ENCODE peak calls at places on chromosomes 6 and 20, in six cellular contexts. I, H, L, N, O and R are unnamed samples.

GRCh38 chr6:43436577-43437282 is 9.4 kb downstream of the ABCC10 start:
- DNase-seq in I (peak; percentile 96), H (peak; percentile 94), L (peak; percentile 77), N (peak; percentile 83), O (peak; percentile 89), R (peak; percentile 87)

GRCh38 chr6:106117579-106117978 is 31.4 kb downstream of the PRDM1 start:
- DNase-seq in I (no peak), H (no peak), L (no peak), N (no peak), O (no peak), R (no peak)

GRCh38 chr20:62148908-62149314 is 5.3 kb downstream of the SS18L1 start:
- DNase-seq in I (no peak), H (no peak), L (no peak), N (no peak), O (no peak), R (no peak)

GRCh38 chr20:53655909-53656652 is 62.4 kb upstream of the ZNF217 start:
- DNase-seq in I (peak; percentile 42), H (peak; percentile 50), L (peak; percentile 49), N (peak; percentile 70), O (peak; percentile 31), R (no peak)

GRCh38 chr6:39225543-39225942 is 3.7 kb downstream of the KCNK5 start:
- DNase-seq in I (no peak), H (no peak), L (no peak), N (no peak), O (no peak), R (no peak)

GRCh38 chr6:119856136-119856535 is 506.6 kb upstream of the MAN1A1 start:
- DNase-seq in I (peak; percentile 5), H (peak; percentile 6), L (peak; percentile 25), N (no peak), O (no peak), R (no peak)

GRCh38 chr6:79964607-79965081 is 17.3 kb upstream of the ELOVL4 start:
- DNase-seq in I (no peak), H (peak; percentile 2), L (no peak), N (no peak), O (no peak), R (no peak)

GRCh38 chr6:15752820-15753219 is 90.0 kb upstream of the DTNBP1 start:
- DNase-seq in I (no peak), H (no peak), L (no peak), N (peak; percentile 46), O (peak; percentile 5), R (no peak)

GRCh38 chr6:14159090-14159489 is 41.5 kb downstream of the CD83 start:
- DNase-seq in I (no peak), H (no peak), L (no peak), N (no peak), O (no peak), R (no peak)

GRCh38 chr6:165571721-165572132 is 91.3 kb downstream of the PDE10A start:
- DNase-seq in I (no peak), H (no peak), L (no peak), N (peak; percentile 80), O (no peak), R (no peak)

GRCh38 chr6:143974089-143974488 is 34.0 kb downstream of the PLAGL1 start:
- DNase-seq in I (no peak), H (no peak), L (no peak), N (no peak), O (no peak), R (no peak)